ENCODE peak calls at places on chromosomes 12 and 14, in six cellular contexts. J is activated B cell treated with CpG ODN at 0.5 μM for 24 hours, N is neuronal stem cell, S is amniotic stem cell, A is thyroid gland, W is substantia nigra. B is an unnamed sample.

GRCh38 chr14:67418368-67419174 is 6.6 kb upstream of the PLEK2 start:
- DNase-seq in J (no peak), N (no peak), S (no peak), A (no peak), W (no peak), B (no peak)

GRCh38 chr12:31897791-31898503 is 61.3 kb upstream of the RESF1 start:
- DNase-seq in J (no peak), N (no peak), S (no peak), A (peak), W (peak), B (no peak)

GRCh38 chr12:46472893-46473633 is 100.5 kb upstream of the SLC38A2 start:
- DNase-seq in J (no peak), N (no peak), S (no peak), A (no peak), W (no peak), B (no peak)

GRCh38 chr12:31655208-31655607 is 4.3 kb upstream of the ETFBKMT start:
- DNase-seq in J (no peak), N (no peak), S (no peak), A (no peak), W (no peak), B (no peak)

GRCh38 chr14:37247777-37248461 is 50.2 kb downstream of the MIPOL1 start:
- DNase-seq in J (no peak), N (no peak), S (no peak), A (no peak), W (no peak), B (no peak)

GRCh38 chr12:87930033-87930432 is 99.2 kb downstream of the C12orf50 start:
- DNase-seq in J (no peak), N (no peak), S (peak), A (no peak), W (no peak), B (no peak)

GRCh38 chr14:80872645-80873044 is 68.9 kb downstream of the CEP128 start:
- DNase-seq in J (no peak), N (no peak), S (no peak), A (no peak), W (no peak), B (no peak)

GRCh38 chr14:24398298-24398942 is 383 bp upstream of the NYNRIN start:
- DNase-seq in J (no peak), N (peak), S (no peak), A (no peak), W (peak), B (no peak)

GRCh38 chr14:35385042-35385839 is 19.3 kb downstream of the NFKBIA start:
- DNase-seq in J (no peak), N (no peak), S (peak), A (peak), W (peak), B (peak)

GRCh38 chr12:117344716-117345115 is 16.7 kb downstream of the NOS1 start:
- DNase-seq in J (no peak), N (no peak), S (no peak), A (no peak), W (no peak), B (no peak)

GRCh38 chr12:10119072-10119471 is 10.9 kb downstream of the CLEC7A start:
- DNase-seq in J (no peak), N (no peak), S (no peak), A (no peak), W (no peak), B (no peak)

GRCh38 chr12:15979096-15980091 is 68.3 kb downstream of the DERA start:
- DNase-seq in J (no peak), N (no peak), S (no peak), A (peak), W (no peak), B (peak)

GRCh38 chr12:101939856-101940265 is 62.5 kb downstream of the DRAM1 start:
- DNase-seq in J (no peak), N (peak), S (peak), A (peak), W (peak), B (peak)

GRCh38 chr12:104357431-104357952 is 54.0 kb downstream of the EID3 start:
- DNase-seq in J (no peak), N (no peak), S (no peak), A (no peak), W (no peak), B (no peak)

GRCh38 chr12:27177716-27178115 is 66.4 kb upstream of the STK38L start:
- DNase-seq in J (no peak), N (no peak), S (no peak), A (no peak), W (no peak), B (no peak)

GRCh38 chr12:132852496-132852895 is 23.8 kb upstream of the GOLGA3 start:
- DNase-seq in J (no peak), N (no peak), S (no peak), A (no peak), W (no peak), B (no peak)

GRCh38 chr12:66819587-66819986 is 140.7 kb upstream of the GRIP1 start:
- DNase-seq in J (no peak), N (no peak), S (no peak), A (no peak), W (no peak), B (no peak)

GRCh38 chr12:68349921-68350606 is 17.9 kb upstream of the MDM1 start:
- DNase-seq in J (no peak), N (no peak), S (no peak), A (no peak), W (no peak), B (no peak)

GRCh38 chr12:78473136-78473535 is 391.4 kb upstream of the SYT1 start:
- DNase-seq in J (no peak), N (no peak), S (no peak), A (no peak), W (peak), B (no peak)

GRCh38 chr12:119692410-119692809 is 24.5 kb downstream of the PRKAB1 start:
- DNase-seq in J (no peak), N (no peak), S (no peak), A (no peak), W (no peak), B (no peak)

GRCh38 chr12:91219511-91219910 is 36.9 kb upstream of the DCN start:
- DNase-seq in J (no peak), N (no peak), S (no peak), A (no peak), W (no peak), B (no peak)

GRCh38 chr12:66035289-66035961 is 95.1 kb downstream of the LLPH start:
- DNase-seq in J (no peak), N (no peak), S (peak), A (no peak), W (no peak), B (no peak)

GRCh38 chr12:124377981-124378509 is 83.2 kb downstream of the RFLNA start:
- DNase-seq in J (no peak), N (no peak), S (no peak), A (no peak), W (no peak), B (no peak)

GRCh38 chr12:75837700-75838099 is 193.9 kb downstream of the PHLDA1 start:
- DNase-seq in J (no peak), N (no peak), S (no peak), A (no peak), W (no peak), B (no peak)

GRCh38 chr12:86837246-86837645 is 581.1 kb upstream of the MGAT4C start:
- DNase-seq in J (no peak), N (peak), S (no peak), A (no peak), W (no peak), B (no peak)